ENCODE peak calls at places on chromosomes 7 and 10, in eight cellular contexts. One of them, this sample, is unnamed.

GRCh38 chr10:77821551-77821950 is 105.0 kb downstream of the DLG5 start:
- DNase-seq in C1 segment of cervical spinal cord: no peak
- DNase-seq in MV-4-11: no peak
- DNase-seq in M059J: no peak
- DNase-seq in NCI-H69: no peak
- DNase-seq in activated T-helper 9 cell treated with anti-CD3 and anti-CD28 coated beads, Interleukin-2, amount 50 U/mL, for 16 hours: no peak
- DNase-seq in CD8-positive, alpha-beta memory T cell: no peak
- DNase-seq in PC-9: no peak
- DNase-seq in this sample: no peak

GRCh38 chr7:35555934-35556333 is 139.0 kb downstream of the HERPUD2 start:
- DNase-seq in C1 segment of cervical spinal cord: no peak
- DNase-seq in MV-4-11: no peak
- DNase-seq in M059J: peak
- DNase-seq in NCI-H69: peak
- DNase-seq in activated T-helper 9 cell treated with anti-CD3 and anti-CD28 coated beads, Interleukin-2, amount 50 U/mL, for 16 hours: no peak
- DNase-seq in CD8-positive, alpha-beta memory T cell: no peak
- DNase-seq in PC-9: peak
- DNase-seq in this sample: peak

GRCh38 chr10:34814228-34815173 is 595 bp downstream of the PARD3 start:
- DNase-seq in C1 segment of cervical spinal cord: no peak
- DNase-seq in MV-4-11: no peak
- DNase-seq in M059J: peak
- DNase-seq in NCI-H69: peak
- DNase-seq in activated T-helper 9 cell treated with anti-CD3 and anti-CD28 coated beads, Interleukin-2, amount 50 U/mL, for 16 hours: no peak
- DNase-seq in CD8-positive, alpha-beta memory T cell: no peak
- DNase-seq in PC-9: no peak
- DNase-seq in this sample: peak

GRCh38 chr10:102720337-102720736 is 5.9 kb downstream of the SFXN2 start:
- DNase-seq in C1 segment of cervical spinal cord: no peak
- DNase-seq in MV-4-11: no peak
- DNase-seq in M059J: no peak
- DNase-seq in NCI-H69: no peak
- DNase-seq in activated T-helper 9 cell treated with anti-CD3 and anti-CD28 coated beads, Interleukin-2, amount 50 U/mL, for 16 hours: no peak
- DNase-seq in CD8-positive, alpha-beta memory T cell: no peak
- DNase-seq in PC-9: no peak
- DNase-seq in this sample: no peak

GRCh38 chr7:71633571-71634008 is 501.6 kb downstream of the GALNT17 start:
- DNase-seq in C1 segment of cervical spinal cord: no peak
- DNase-seq in MV-4-11: peak
- DNase-seq in M059J: peak
- DNase-seq in NCI-H69: peak
- DNase-seq in activated T-helper 9 cell treated with anti-CD3 and anti-CD28 coated beads, Interleukin-2, amount 50 U/mL, for 16 hours: no peak
- DNase-seq in CD8-positive, alpha-beta memory T cell: no peak
- DNase-seq in PC-9: no peak
- DNase-seq in this sample: peak

GRCh38 chr7:127504715-127505114 is 80.7 kb downstream of the GCC1 start:
- DNase-seq in C1 segment of cervical spinal cord: no peak
- DNase-seq in MV-4-11: no peak
- DNase-seq in M059J: peak
- DNase-seq in NCI-H69: peak
- DNase-seq in activated T-helper 9 cell treated with anti-CD3 and anti-CD28 coated beads, Interleukin-2, amount 50 U/mL, for 16 hours: no peak
- DNase-seq in CD8-positive, alpha-beta memory T cell: no peak
- DNase-seq in PC-9: no peak
- DNase-seq in this sample: peak

GRCh38 chr10:122344741-122345258 is 29.7 kb upstream of the PLEKHA1 start:
- DNase-seq in C1 segment of cervical spinal cord: no peak
- DNase-seq in MV-4-11: no peak
- DNase-seq in M059J: peak
- DNase-seq in NCI-H69: no peak
- DNase-seq in activated T-helper 9 cell treated with anti-CD3 and anti-CD28 coated beads, Interleukin-2, amount 50 U/mL, for 16 hours: no peak
- DNase-seq in CD8-positive, alpha-beta memory T cell: no peak
- DNase-seq in PC-9: peak
- DNase-seq in this sample: peak

GRCh38 chr7:17991866-17992648 is 35.6 kb downstream of the PRPS1L1 start:
- DNase-seq in C1 segment of cervical spinal cord: no peak
- DNase-seq in MV-4-11: peak
- DNase-seq in M059J: no peak
- DNase-seq in NCI-H69: no peak
- DNase-seq in activated T-helper 9 cell treated with anti-CD3 and anti-CD28 coated beads, Interleukin-2, amount 50 U/mL, for 16 hours: no peak
- DNase-seq in CD8-positive, alpha-beta memory T cell: no peak
- DNase-seq in PC-9: no peak
- DNase-seq in this sample: no peak

GRCh38 chr7:84108787-84109186 is 85.8 kb downstream of the SEMA3A start:
- DNase-seq in C1 segment of cervical spinal cord: no peak
- DNase-seq in MV-4-11: no peak
- DNase-seq in M059J: no peak
- DNase-seq in NCI-H69: no peak
- DNase-seq in activated T-helper 9 cell treated with anti-CD3 and anti-CD28 coated beads, Interleukin-2, amount 50 U/mL, for 16 hours: no peak
- DNase-seq in CD8-positive, alpha-beta memory T cell: no peak
- DNase-seq in PC-9: no peak
- DNase-seq in this sample: no peak